ENCODE peak calls at places on chromosomes 16 and 17, in four cellular contexts. O is head of caudate nucleus; S is Caco-2; I is CD8-positive, alpha-beta memory T cell. P is an unnamed sample.

GRCh38 chr17:41705271-41705991 is 6.7 kb upstream of the GAST start:
- DNase-seq in O (no peak), S (no peak), I (no peak), P (no peak)

GRCh38 chr16:82993415-82993814 is 366.6 kb downstream of the CDH13 start:
- DNase-seq in O (no peak), S (no peak), I (no peak), P (no peak)

GRCh38 chr16:15415411-15416070 is 18.8 kb upstream of the BMERB1 start:
- DNase-seq in O (no peak), S (no peak), I (no peak), P (no peak)

GRCh38 chr17:51611585-51611984 is 351.2 kb downstream of the UTP18 start:
- DNase-seq in O (no peak), S (no peak), I (no peak), P (no peak)

GRCh38 chr16:11310997-11311561 is 29.9 kb upstream of the PRM1 start:
- DNase-seq in O (no peak), S (no peak), I (peak; percentile 72), P (peak; percentile 9)

GRCh38 chr16:4945560-4946502 is 8.9 kb upstream of the PPL start:
- DNase-seq in O (no peak), S (peak; percentile 31), I (no peak), P (no peak)

GRCh38 chr17:17446666-17447155 is 30.1 kb upstream of the MED9 start:
- DNase-seq in O (no peak), S (no peak), I (no peak), P (no peak)

GRCh38 chr17:17021194-17021863 is 20.9 kb upstream of the MPRIP start:
- DNase-seq in O (peak; percentile 47), S (peak; percentile 85), I (peak; percentile 27), P (no peak)

GRCh38 chr17:45311406-45311761 is 5.4 kb downstream of the MAP3K14 start:
- DNase-seq in O (no peak), S (no peak), I (no peak), P (no peak)

GRCh38 chr16:77383606-77384187 is 51.1 kb downstream of the ADAMTS18 start:
- DNase-seq in O (no peak), S (no peak), I (no peak), P (no peak)

GRCh38 chr16:49021136-49021535 is 260.5 kb downstream of the CBLN1 start:
- DNase-seq in O (no peak), S (no peak), I (no peak), P (no peak)